ENCODE peak calls at places on chromosome 14, in five cellular contexts. One of them, this sample, is unnamed.

GRCh38 chr14:91143862-91144261 is 30.0 kb downstream of the DGLUCY start:
- DNase-seq in H9: no peak
- DNase-seq in H1: no peak
- DNase-seq in neuronal stem cell: no peak
- DNase-seq in mesenchymal stem cell: no peak
- DNase-seq in this sample: no peak

GRCh38 chr14:101839236-101839635 is 77.7 kb downstream of the PPP2R5C start:
- DNase-seq in H9: no peak
- DNase-seq in H1: no peak
- DNase-seq in neuronal stem cell: no peak
- DNase-seq in mesenchymal stem cell: no peak
- DNase-seq in this sample: no peak

GRCh38 chr14:101505216-101505970 is 55.9 kb upstream of the DIO3 start:
- DNase-seq in H9: peak
- DNase-seq in H1: no peak
- DNase-seq in neuronal stem cell: no peak
- DNase-seq in mesenchymal stem cell: no peak
- DNase-seq in this sample: no peak

GRCh38 chr14:58151264-58151700 is 731 bp downstream of the ARMH4 start:
- DNase-seq in H9: peak
- DNase-seq in H1: no peak
- DNase-seq in neuronal stem cell: no peak
- DNase-seq in mesenchymal stem cell: peak
- DNase-seq in this sample: no peak

GRCh38 chr14:31834616-31835015 is 242.5 kb upstream of the ARHGAP5 start:
- DNase-seq in H9: no peak
- DNase-seq in H1: no peak
- DNase-seq in neuronal stem cell: no peak
- DNase-seq in mesenchymal stem cell: peak
- DNase-seq in this sample: no peak

GRCh38 chr14:97319691-97320090 is 522.5 kb downstream of the VRK1 start:
- DNase-seq in H9: no peak
- DNase-seq in H1: no peak
- DNase-seq in neuronal stem cell: no peak
- DNase-seq in mesenchymal stem cell: no peak
- DNase-seq in this sample: no peak

GRCh38 chr14:54629635-54630360 is 62.9 kb downstream of the SAMD4A start:
- DNase-seq in H9: no peak
- DNase-seq in H1: no peak
- DNase-seq in neuronal stem cell: no peak
- DNase-seq in mesenchymal stem cell: no peak
- DNase-seq in this sample: no peak

GRCh38 chr14:55353686-55354467 is 57.8 kb downstream of the ATG14 start:
- DNase-seq in H9: no peak
- DNase-seq in H1: no peak
- DNase-seq in neuronal stem cell: no peak
- DNase-seq in mesenchymal stem cell: no peak
- DNase-seq in this sample: no peak

GRCh38 chr14:89465894-89466293 is 48.9 kb upstream of the FOXN3 start:
- DNase-seq in H9: no peak
- DNase-seq in H1: no peak
- DNase-seq in neuronal stem cell: no peak
- DNase-seq in mesenchymal stem cell: no peak
- DNase-seq in this sample: no peak

GRCh38 chr14:37695836-37696235 is 100.4 kb downstream of the TTC6 start:
- DNase-seq in H9: no peak
- DNase-seq in H1: no peak
- DNase-seq in neuronal stem cell: no peak
- DNase-seq in mesenchymal stem cell: no peak
- DNase-seq in this sample: no peak

GRCh38 chr14:87888136-87888999 is 104.6 kb downstream of the GALC start:
- DNase-seq in H9: peak
- DNase-seq in H1: peak
- DNase-seq in neuronal stem cell: no peak
- DNase-seq in mesenchymal stem cell: no peak
- DNase-seq in this sample: no peak

GRCh38 chr14:61188936-61189808 is 92.0 kb downstream of the TMEM30B start:
- DNase-seq in H9: peak
- DNase-seq in H1: no peak
- DNase-seq in neuronal stem cell: peak
- DNase-seq in mesenchymal stem cell: peak
- DNase-seq in this sample: peak

GRCh38 chr14:76138758-76139723 is 12.7 kb upstream of the GPATCH2L start:
- DNase-seq in H9: peak
- DNase-seq in H1: no peak
- DNase-seq in neuronal stem cell: peak
- DNase-seq in mesenchymal stem cell: no peak
- DNase-seq in this sample: no peak

GRCh38 chr14:105918496-105919262 is 392.3 kb downstream of the TMEM121 start:
- DNase-seq in H9: no peak
- DNase-seq in H1: no peak
- DNase-seq in neuronal stem cell: no peak
- DNase-seq in mesenchymal stem cell: no peak
- DNase-seq in this sample: no peak

GRCh38 chr14:44529026-44529425 is 21.9 kb upstream of the FSCB start:
- DNase-seq in H9: no peak
- DNase-seq in H1: no peak
- DNase-seq in neuronal stem cell: no peak
- DNase-seq in mesenchymal stem cell: peak
- DNase-seq in this sample: no peak

GRCh38 chr14:24816929-24817637 is 183.1 kb upstream of the GZMB start:
- DNase-seq in H9: no peak
- DNase-seq in H1: no peak
- DNase-seq in neuronal stem cell: no peak
- DNase-seq in mesenchymal stem cell: no peak
- DNase-seq in this sample: no peak

GRCh38 chr14:78606111-78606510 is 435.9 kb downstream of the NRXN3 start:
- DNase-seq in H9: no peak
- DNase-seq in H1: no peak
- DNase-seq in neuronal stem cell: no peak
- DNase-seq in mesenchymal stem cell: peak
- DNase-seq in this sample: no peak

GRCh38 chr14:75254901-75255300 is 23.7 kb upstream of the FOS start:
- DNase-seq in H9: peak
- DNase-seq in H1: no peak
- DNase-seq in neuronal stem cell: no peak
- DNase-seq in mesenchymal stem cell: no peak
- DNase-seq in this sample: peak

GRCh38 chr14:79701371-79701770 is 509.9 kb downstream of the DIO2 start:
- DNase-seq in H9: no peak
- DNase-seq in H1: no peak
- DNase-seq in neuronal stem cell: no peak
- DNase-seq in mesenchymal stem cell: no peak
- DNase-seq in this sample: no peak

GRCh38 chr14:95432152-95433093 is 84.0 kb downstream of the SYNE3 start:
- DNase-seq in H9: peak
- DNase-seq in H1: no peak
- DNase-seq in neuronal stem cell: no peak
- DNase-seq in mesenchymal stem cell: peak
- DNase-seq in this sample: peak

GRCh38 chr14:98182385-98183055 is 1089.5 kb downstream of the BCL11B start:
- DNase-seq in H9: no peak
- DNase-seq in H1: no peak
- DNase-seq in neuronal stem cell: no peak
- DNase-seq in mesenchymal stem cell: no peak
- DNase-seq in this sample: no peak

GRCh38 chr14:66509874-66510273 is 1.9 kb downstream of the GPHN start:
- DNase-seq in H9: no peak
- DNase-seq in H1: no peak
- DNase-seq in neuronal stem cell: no peak
- DNase-seq in mesenchymal stem cell: peak
- DNase-seq in this sample: no peak

GRCh38 chr14:47676301-47676617 is 854 bp upstream of the MDGA2 start:
- DNase-seq in H9: no peak
- DNase-seq in H1: no peak
- DNase-seq in neuronal stem cell: no peak
- DNase-seq in mesenchymal stem cell: no peak
- DNase-seq in this sample: no peak

GRCh38 chr14:71384007-71384605 is 476.8 kb downstream of the PCNX1 start:
- DNase-seq in H9: no peak
- DNase-seq in H1: no peak
- DNase-seq in neuronal stem cell: no peak
- DNase-seq in mesenchymal stem cell: no peak
- DNase-seq in this sample: peak

GRCh38 chr14:89955022-89955414 is 488 bp upstream of the EFCAB11 start:
- DNase-seq in H9: no peak
- DNase-seq in H1: no peak
- DNase-seq in neuronal stem cell: no peak
- DNase-seq in mesenchymal stem cell: no peak
- DNase-seq in this sample: no peak

GRCh38 chr14:51473351-51473750 is 178.4 kb upstream of the FRMD6 start:
- DNase-seq in H9: no peak
- DNase-seq in H1: no peak
- DNase-seq in neuronal stem cell: no peak
- DNase-seq in mesenchymal stem cell: no peak
- DNase-seq in this sample: no peak
- H3K4ac ChIP-seq in H9: no peak
- H3K4ac ChIP-seq in H1: no peak
- H3K4ac ChIP-seq in neuronal stem cell: no peak
- H3K4ac ChIP-seq in mesenchymal stem cell: peak
- H3K4ac ChIP-seq in this sample: no peak

GRCh38 chr14:93199031-93199430 is 7.8 kb downstream of the GON7 start:
- DNase-seq in H9: no peak
- DNase-seq in H1: no peak
- DNase-seq in neuronal stem cell: no peak
- DNase-seq in mesenchymal stem cell: no peak
- DNase-seq in this sample: no peak

GRCh38 chr14:93195316-93195999 is 10.3 kb downstream of the LYSET start:
- DNase-seq in H9: no peak
- DNase-seq in H1: no peak
- DNase-seq in neuronal stem cell: no peak
- DNase-seq in mesenchymal stem cell: no peak
- DNase-seq in this sample: no peak

GRCh38 chr14:93201155-93201704 is 5.6 kb downstream of the GON7 start:
- DNase-seq in H9: no peak
- DNase-seq in H1: no peak
- DNase-seq in neuronal stem cell: no peak
- DNase-seq in mesenchymal stem cell: no peak
- DNase-seq in this sample: no peak

GRCh38 chr14:93200553-93200952 is 6.3 kb downstream of the GON7 start:
- DNase-seq in H9: no peak
- DNase-seq in H1: no peak
- DNase-seq in neuronal stem cell: no peak
- DNase-seq in mesenchymal stem cell: no peak
- DNase-seq in this sample: no peak
- H2BK12ac ChIP-seq in H9: no peak
- H2BK12ac ChIP-seq in H1: no peak
- H2BK12ac ChIP-seq in neuronal stem cell: no peak
- H2BK12ac ChIP-seq in mesenchymal stem cell: no peak
- H2BK12ac ChIP-seq in this sample: no peak

DNA sequence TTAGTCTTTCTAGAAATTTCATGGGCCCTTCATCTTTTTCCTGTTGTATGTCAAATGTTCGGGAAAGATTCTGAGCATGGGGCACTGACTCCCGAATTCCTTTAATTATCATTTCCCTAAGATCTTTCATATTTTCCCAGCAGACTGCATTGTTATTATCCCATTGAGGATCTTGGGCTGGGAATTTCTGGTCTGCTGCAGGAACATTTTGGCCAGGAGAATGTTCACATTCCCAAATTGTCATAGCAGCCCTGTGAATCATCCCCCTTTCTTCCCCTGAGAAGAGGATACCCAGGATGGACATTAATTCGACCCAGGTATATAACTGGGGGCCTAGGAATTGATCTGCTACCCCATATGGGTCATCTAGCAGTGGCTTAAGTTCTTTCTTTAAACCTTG is 112.5 kb downstream of the RIN3 start:
- DNase-seq in H9: no peak
- DNase-seq in H1: no peak
- DNase-seq in neuronal stem cell: no peak
- DNase-seq in mesenchymal stem cell: no peak
- DNase-seq in this sample: no peak
- H3K4ac ChIP-seq in H9: no peak
- H3K4ac ChIP-seq in H1: no peak
- H3K4ac ChIP-seq in neuronal stem cell: no peak
- H3K4ac ChIP-seq in mesenchymal stem cell: no peak
- H3K4ac ChIP-seq in this sample: no peak

DNA sequence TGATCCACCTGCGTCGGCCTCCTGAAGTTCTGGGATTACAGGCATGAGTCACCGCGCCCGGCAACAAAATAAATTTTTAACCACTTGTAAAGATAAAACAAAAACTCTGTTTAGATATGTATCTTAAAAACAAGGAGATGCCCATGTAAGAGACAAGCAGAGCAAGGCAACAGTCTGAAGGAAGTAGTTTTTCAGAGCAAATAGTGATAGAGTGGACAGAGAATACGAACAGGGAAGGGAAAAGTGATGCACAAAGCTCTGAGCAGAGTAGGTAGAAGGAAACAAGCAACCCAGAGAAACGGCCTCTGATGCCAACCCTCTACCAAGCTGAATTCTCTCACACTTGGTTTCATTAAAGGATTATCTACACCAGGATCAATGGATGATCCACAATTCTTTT is 24.8 kb upstream of the CDKL1 start:
- DNase-seq in H9: no peak
- DNase-seq in H1: no peak
- DNase-seq in neuronal stem cell: no peak
- DNase-seq in mesenchymal stem cell: no peak
- DNase-seq in this sample: no peak
- H2BK12ac ChIP-seq in H9: no peak
- H2BK12ac ChIP-seq in H1: no peak
- H2BK12ac ChIP-seq in neuronal stem cell: no peak
- H2BK12ac ChIP-seq in mesenchymal stem cell: no peak
- H2BK12ac ChIP-seq in this sample: no peak

DNA sequence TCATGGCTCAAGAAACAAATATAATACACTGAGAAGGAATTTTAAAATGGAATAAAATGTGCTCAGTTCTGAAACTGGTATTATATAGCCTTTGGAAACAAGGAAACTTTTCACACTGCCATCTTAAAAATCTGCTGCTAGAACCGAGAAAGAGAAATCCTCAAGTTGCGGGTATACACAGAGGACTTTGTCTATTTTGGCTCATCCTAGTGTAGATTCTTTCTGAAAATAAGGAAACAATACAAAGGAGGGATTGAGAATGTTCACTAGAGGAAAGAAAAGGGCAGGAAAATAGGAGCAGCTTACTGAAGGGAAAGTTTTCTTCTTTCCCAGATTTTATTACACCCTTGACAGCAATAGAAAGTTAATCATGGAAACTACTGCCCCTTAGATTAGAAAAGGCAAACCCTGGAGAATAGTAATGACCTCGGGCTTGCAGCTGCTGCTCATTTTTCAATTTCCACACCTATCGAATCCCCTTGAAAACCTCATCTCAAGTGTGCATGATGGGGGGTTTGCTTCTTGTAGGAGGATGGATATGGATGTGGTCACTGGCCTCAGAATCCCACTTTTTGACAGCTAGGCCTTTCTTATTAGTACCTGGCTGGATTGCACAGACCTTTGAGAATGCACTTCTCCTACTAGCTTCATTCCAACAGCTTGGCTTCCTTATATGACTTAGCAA is 104.6 kb downstream of the DAAM1 start:
- DNase-seq in H9: no peak
- DNase-seq in H1: no peak
- DNase-seq in neuronal stem cell: no peak
- DNase-seq in mesenchymal stem cell: no peak
- DNase-seq in this sample: no peak
- H3K4ac ChIP-seq in H9: no peak
- H3K4ac ChIP-seq in H1: no peak
- H3K4ac ChIP-seq in neuronal stem cell: no peak
- H3K4ac ChIP-seq in mesenchymal stem cell: peak
- H3K4ac ChIP-seq in this sample: no peak

This sample was measured in trophoblast cell.